ENCODE peak calls at places on chromosome 10, in seven cellular contexts. C is occipital lobe; W is activated CD4-positive, alpha-beta memory T cell treated with anti-CD3 and anti-CD28 coated beads for 36 hours; Y is NCI-H1048; J is DMS153; R is BJ; O is cardiac muscle cell. F is an unnamed sample.

GRCh38 chr10:103793920-103794883 is 61.2 kb downstream of the SH3PXD2A start:
- DNase-seq in J (peak; percentile 99), C (no peak), Y (no peak), W (no peak), O (peak; percentile 91), R (no peak), F (no peak)

GRCh38 chr10:44689368-44689767 is 221.8 kb upstream of the TMEM72 start:
- DNase-seq in J (no peak), W (no peak), Y (no peak), C (no peak), R (no peak), O (no peak), F (no peak)

GRCh38 chr10:127989481-127989964 is 82.6 kb downstream of the PTPRE start:
- DNase-seq in R (no peak), C (no peak), J (no peak), O (no peak), W (no peak), Y (no peak), F (no peak)

GRCh38 chr10:132465193-132465888 is 68.3 kb downstream of the PWWP2B start:
- DNase-seq in W (no peak), Y (no peak), R (no peak), C (no peak), O (no peak), J (no peak), F (no peak)

GRCh38 chr10:75403144-75404022 is 1.8 kb upstream of the ZNF503 start:
- DNase-seq in R (no peak), O (peak; percentile 74), W (no peak), J (peak; percentile 21), C (no peak), Y (no peak), F (no peak)

GRCh38 chr10:78290131-78290750 is 256.6 kb downstream of the RPS24 start:
- DNase-seq in C (no peak), O (no peak), Y (no peak), J (no peak), R (no peak), W (no peak), F (no peak)

GRCh38 chr10:78336402-78336791 is 302.7 kb downstream of the RPS24 start:
- DNase-seq in W (no peak), Y (no peak), R (peak; percentile 86), J (no peak), C (no peak), O (no peak), F (no peak)

GRCh38 chr10:21494221-21495001 is 31.1 kb downstream of the SKIDA1 start:
- DNase-seq in Y (no peak), R (no peak), O (peak; percentile 66), C (peak; percentile 35), W (peak; percentile 25), J (no peak), F (no peak)

GRCh38 chr10:100038561-100039071 is 28.9 kb upstream of the DNMBP start:
- DNase-seq in R (no peak), O (no peak), Y (no peak), J (no peak), C (no peak), W (no peak), F (no peak)

GRCh38 chr10:93757136-93757535 is 600 bp upstream of the LGI1 start:
- DNase-seq in R (no peak), J (no peak), Y (no peak), W (no peak), C (peak; percentile 36), O (no peak), F (no peak)

GRCh38 chr10:79286318-79286951 is 60.8 kb upstream of the PPIF start:
- DNase-seq in W (peak; percentile 93), O (no peak), J (no peak), R (no peak), Y (no peak), C (peak; percentile 84), F (peak; percentile 95)

GRCh38 chr10:132133449-132134291 is 53.1 kb upstream of the DPYSL4 start:
- DNase-seq in W (no peak), C (no peak), J (no peak), R (no peak), O (no peak), Y (no peak), F (no peak)

GRCh38 chr10:77977016-77977415 is 50.5 kb upstream of the DLG5 start:
- DNase-seq in O (no peak), W (no peak), R (no peak), Y (no peak), J (no peak), C (no peak), F (no peak)

GRCh38 chr10:77165445-77166316 is 471.9 kb downstream of the KCNMA1 start:
- DNase-seq in J (peak; percentile 76), C (peak; percentile 40), Y (no peak), R (no peak), W (peak; percentile 50), O (peak; percentile 74), F (no peak)

GRCh38 chr10:86968271-86968993 is at the start of gene ADIRF:
- DNase-seq in C (no peak), J (peak; percentile 11), Y (no peak), O (no peak), R (no peak), W (no peak), F (no peak)

GRCh38 chr10:114768394-114768786 is 53.2 kb upstream of the FHIP2A start:
- DNase-seq in J (no peak), W (no peak), R (no peak), O (no peak), Y (no peak), C (no peak), F (peak; percentile 15)

GRCh38 chr10:1847361-1847760 is 110.0 kb upstream of the ADARB2 start:
- DNase-seq in O (no peak), C (no peak), W (no peak), R (no peak), Y (no peak), J (no peak), F (no peak)

GRCh38 chr10:89115876-89116627 is 91.1 kb downstream of the CH25H start:
- DNase-seq in W (no peak), O (no peak), C (no peak), R (no peak), Y (no peak), J (no peak), F (no peak)

GRCh38 chr10:71081229-71081560 is 131.2 kb upstream of the UNC5B start:
- DNase-seq in J (no peak), R (no peak), W (peak; percentile 2), Y (no peak), C (no peak), O (no peak), F (no peak)

GRCh38 chr10:13955426-13955825 is 368.7 kb downstream of the PRPF18 start:
- DNase-seq in Y (no peak), W (no peak), C (no peak), R (no peak), O (no peak), J (no peak), F (no peak)

GRCh38 chr10:103660364-103661197 is 167.1 kb downstream of the NEURL1 start:
- DNase-seq in Y (no peak), J (no peak), O (no peak), W (peak; percentile 31), R (no peak), C (peak; percentile 40), F (peak; percentile 46)

GRCh38 chr10:46229144-46229563 is 57.6 kb upstream of the ANTXRL start:
- DNase-seq in O (peak; percentile 61), J (no peak), C (no peak), W (peak; percentile 19), Y (no peak), R (no peak), F (no peak)

GRCh38 chr10:92076722-92077121 is 153.2 kb downstream of the BTAF1 start:
- DNase-seq in Y (no peak), J (no peak), R (no peak), W (no peak), C (no peak), O (no peak), F (no peak)

GRCh38 chr10:80409121-80409520 is 770 bp downstream of the PRXL2A start:
- DNase-seq in W (no peak), Y (no peak), R (no peak), J (no peak), C (no peak), O (no peak), F (no peak)

GRCh38 chr10:35217458-35217857 is 90.8 kb downstream of the CREM start:
- DNase-seq in C (no peak), Y (no peak), W (no peak), O (peak; percentile 90), J (no peak), R (no peak), F (no peak)

GRCh38 chr10:104334965-104335650 is 3.2 kb downstream of the ITPRIP start:
- DNase-seq in O (no peak), R (no peak), J (peak; percentile 53), C (no peak), W (no peak), Y (no peak), F (no peak)

GRCh38 chr10:48776005-48776522 is 91.4 kb downstream of the WDFY4 start:
- DNase-seq in C (no peak), R (no peak), W (no peak), O (no peak), Y (no peak), J (no peak), F (no peak)

GRCh38 chr10:94963901-94964300 is 25.4 kb downstream of the CYP2C9 start:
- DNase-seq in R (no peak), C (no peak), Y (peak; percentile 5), W (no peak), O (peak; percentile 64), J (no peak), F (no peak)

GRCh38 chr10:103241262-103242011 is 4.2 kb upstream of the RPEL1 start:
- DNase-seq in R (no peak), O (peak; percentile 37), W (no peak), J (peak; percentile 25), C (no peak), Y (no peak), F (no peak)

GRCh38 chr10:93437000-93437945 is 44.9 kb downstream of the MYOF start:
- DNase-seq in O (peak; percentile 82), C (peak; percentile 13), J (peak; percentile 31), W (no peak), R (peak; percentile 99), Y (no peak), F (no peak)